ENCODE peak calls at places on chromosomes 13 and 19, in six cellular contexts. Z is DMS79, H is left ventricle myocardium inferior, S is uterus, G is aorta, P is Calu3. V is an unnamed sample.

GRCh38 chr19:58304748-58305064 is 471 bp upstream of the ERVK3-1 start:
- DNase-seq in Z (no peak), H (no peak), S (no peak), G (no peak), P (no peak), V (no peak)

GRCh38 chr13:97395437-97396136 is 38.4 kb upstream of the RAP2A start:
- DNase-seq in Z (no peak), H (no peak), S (no peak), G (no peak), P (no peak), V (peak; percentile 70)

GRCh38 chr19:46404039-46404883 is 9.1 kb downstream of the CCDC8 start:
- DNase-seq in Z (peak; percentile 6), H (peak; percentile 64), S (peak; percentile 59), G (peak; percentile 85), P (peak; percentile 64), V (peak; percentile 62)

GRCh38 chr19:55591555-55591954 is 7.8 kb downstream of the FIZ1 start:
- DNase-seq in Z (no peak), H (no peak), S (no peak), G (no peak), P (no peak), V (no peak)

GRCh38 chr19:13118424-13119193 is 545 bp downstream of the NACC1 start:
- DNase-seq in Z (peak; percentile 21), H (peak; percentile 43), S (peak; percentile 42), G (peak; percentile 82), P (peak; percentile 56), V (peak; percentile 71)

GRCh38 chr19:37946132-37946531 is 39.1 kb downstream of the SIPA1L3 start:
- DNase-seq in Z (no peak), H (no peak), S (no peak), G (no peak), P (no peak), V (no peak)

GRCh38 chr19:12790628-12791344 is 500 bp upstream of the JUNB start:
- DNase-seq in Z (no peak), H (no peak), S (peak; percentile 46), G (no peak), P (no peak), V (peak; percentile 27)

GRCh38 chr19:50460161-50460765 is 16.0 kb upstream of the EMC10 start:
- DNase-seq in Z (no peak), H (no peak), S (no peak), G (no peak), P (peak; percentile 23), V (peak; percentile 57)

GRCh38 chr13:35210234-35210633 is 266.3 kb downstream of the MAB21L1 start:
- DNase-seq in Z (no peak), H (no peak), S (no peak), G (no peak), P (no peak), V (peak; percentile 44)

GRCh38 chr19:51418707-51419106 is 1.3 kb upstream of the SIGLEC10 start:
- DNase-seq in Z (no peak), H (no peak), S (no peak), G (peak; percentile 14), P (no peak), V (no peak)

GRCh38 chr19:11382898-11383705 is 1.0 kb downstream of the EPOR start:
- DNase-seq in Z (peak; percentile 25), H (peak; percentile 60), S (no peak), G (peak; percentile 86), P (peak; percentile 73), V (peak; percentile 45)

GRCh38 chr19:17522988-17523872 is 11.8 kb downstream of the PGLS start:
- DNase-seq in Z (no peak), H (peak; percentile 57), S (no peak), G (no peak), P (no peak), V (no peak)

GRCh38 chr13:20340136-20340758 is 108.1 kb upstream of the GJB6 start:
- DNase-seq in Z (no peak), H (no peak), S (no peak), G (no peak), P (no peak), V (no peak)

GRCh38 chr19:13873776-13874515 is 3.0 kb upstream of the NANOS3 start:
- DNase-seq in Z (no peak), H (no peak), S (no peak), G (no peak), P (no peak), V (peak; percentile 27)

GRCh38 chr19:39362682-39363657 is 20.7 kb downstream of the SAMD4B start:
- DNase-seq in Z (no peak), H (no peak), S (no peak), G (peak; percentile 58), P (no peak), V (peak; percentile 79)

GRCh38 chr19:21317821-21318220 is 11.4 kb downstream of the ZNF708 start:
- DNase-seq in Z (no peak), H (no peak), S (no peak), G (no peak), P (no peak), V (no peak)

GRCh38 chr19:5214371-5214770 is 126.2 kb downstream of the PTPRS start:
- DNase-seq in Z (no peak), H (no peak), S (no peak), G (no peak), P (no peak), V (no peak)

GRCh38 chr19:6033744-6034264 is 55.9 kb upstream of the RANBP3 start:
- DNase-seq in Z (no peak), H (no peak), S (no peak), G (no peak), P (no peak), V (no peak)

GRCh38 chr19:56111601-56112312 is 9.3 kb downstream of the ZNF787 start:
- DNase-seq in Z (no peak), H (peak; percentile 53), S (no peak), G (no peak), P (peak; percentile 55), V (no peak)

GRCh38 chr13:99919132-99919531 is 52.4 kb downstream of the ZIC5 start:
- DNase-seq in Z (no peak), H (no peak), S (no peak), G (no peak), P (no peak), V (no peak)

GRCh38 chr19:38003427-38004099 is 96.6 kb downstream of the SIPA1L3 start:
- DNase-seq in Z (peak; percentile 85), H (peak; percentile 68), S (peak; percentile 78), G (peak; percentile 89), P (peak; percentile 50), V (peak; percentile 93)

GRCh38 chr19:4969772-4970531 is 1.0 kb downstream of the KDM4B start:
- DNase-seq in Z (no peak), H (no peak), S (no peak), G (peak; percentile 71), P (no peak), V (peak; percentile 55)

GRCh38 chr19:13441810-13442512 is 64.3 kb downstream of the CACNA1A start:
- DNase-seq in Z (no peak), H (peak; percentile 15), S (no peak), G (no peak), P (peak; percentile 46), V (peak; percentile 50)

GRCh38 chr13:97539651-97540230 is 105.8 kb downstream of the RAP2A start:
- DNase-seq in Z (no peak), H (no peak), S (no peak), G (no peak), P (no peak), V (peak; percentile 51)

GRCh38 chr13:43261018-43261417 is 237.6 kb downstream of the DNAJC15 start:
- DNase-seq in Z (no peak), H (no peak), S (no peak), G (no peak), P (no peak), V (peak; percentile 72)

GRCh38 chr19:11197291-11198174 is at the start of gene KANK2:
- DNase-seq in Z (peak; percentile 77), H (peak; percentile 88), S (peak; percentile 86), G (peak; percentile 95), P (peak; percentile 89), V (peak; percentile 82)

GRCh38 chr19:40862785-40863184 is 12.5 kb upstream of the CYP2A6 start:
- DNase-seq in Z (no peak), H (no peak), S (no peak), G (no peak), P (peak; percentile 44), V (no peak)

GRCh38 chr19:48158210-48158790 is 11.8 kb downstream of the LIG1 start:
- DNase-seq in Z (no peak), H (no peak), S (no peak), G (no peak), P (no peak), V (no peak)

GRCh38 chr13:106498571-106498970 is 36.9 kb downstream of the EFNB2 start:
- DNase-seq in Z (no peak), H (no peak), S (no peak), G (no peak), P (no peak), V (no peak)

GRCh38 chr19:41904118-41904870 is 21.3 kb downstream of the ARHGEF1 start:
- DNase-seq in Z (peak; percentile 98), H (no peak), S (no peak), G (no peak), P (peak; percentile 91), V (no peak)

GRCh38 chr13:33108620-33109019 is 92.4 kb downstream of the KL start:
- DNase-seq in Z (no peak), H (no peak), S (no peak), G (no peak), P (no peak), V (peak; percentile 33)

GRCh38 chr19:39998511-39998910 is 1.7 kb downstream of the ZNF546 start:
- DNase-seq in Z (no peak), H (no peak), S (no peak), G (no peak), P (no peak), V (peak; percentile 82)

GRCh38 chr13:88031980-88032562 is 360.9 kb downstream of the SLITRK5 start:
- DNase-seq in Z (no peak), H (no peak), S (no peak), G (no peak), P (no peak), V (peak; percentile 82)

GRCh38 chr19:40798997-40799557 is at the start of gene EGLN2:
- DNase-seq in Z (no peak), H (no peak), S (no peak), G (no peak), P (no peak), V (no peak)

GRCh38 chr13:42497798-42498197 is 76.2 kb upstream of the TNFSF11 start:
- DNase-seq in Z (no peak), H (no peak), S (no peak), G (no peak), P (no peak), V (peak; percentile 73)

V was measured in ELR.